ENCODE peak calls at places on chromosomes 6 and 20, in five cellular contexts. One of them, this sample, is unnamed.

GRCh38 chr6:87660226-87660886 is 41.7 kb downstream of the AKIRIN2 start:
- DNase-seq in GM12878: no peak
- DNase-seq in HEK293T: no peak
- DNase-seq in K562: no peak
- DNase-seq in HepG2: no peak
- DNase-seq in this sample: no peak

GRCh38 chr6:68990313-68990712 is 355.2 kb downstream of the ADGRB3 start:
- DNase-seq in GM12878: no peak
- DNase-seq in HEK293T: no peak
- DNase-seq in K562: no peak
- DNase-seq in HepG2: no peak
- DNase-seq in this sample: no peak

GRCh38 chr6:159062564-159062945 is 17.8 kb upstream of the TAGAP start:
- DNase-seq in GM12878: no peak
- DNase-seq in HEK293T: no peak
- DNase-seq in K562: no peak
- DNase-seq in HepG2: no peak
- DNase-seq in this sample: no peak

GRCh38 chr20:18588554-18589043 is 745 bp downstream of the DTD1 start:
- DNase-seq in GM12878: no peak
- DNase-seq in HEK293T: no peak
- DNase-seq in K562: peak
- DNase-seq in HepG2: no peak
- DNase-seq in this sample: peak

GRCh38 chr6:167116838-167117228 is 6.1 kb upstream of the CCR6 start:
- DNase-seq in GM12878: no peak
- DNase-seq in HEK293T: no peak
- DNase-seq in K562: no peak
- DNase-seq in HepG2: no peak
- DNase-seq in this sample: no peak

GRCh38 chr20:21099653-21100589 is 6.2 kb downstream of the LINC00237 start:
- DNase-seq in GM12878: no peak
- DNase-seq in HEK293T: no peak
- DNase-seq in K562: peak
- DNase-seq in HepG2: no peak
- DNase-seq in this sample: peak

GRCh38 chr6:113476937-113477839 is 380.0 kb upstream of the MARCKS start:
- DNase-seq in GM12878: no peak
- DNase-seq in HEK293T: no peak
- DNase-seq in K562: no peak
- DNase-seq in HepG2: no peak
- DNase-seq in this sample: no peak

GRCh38 chr20:51487525-51488279 is 54.8 kb downstream of the NFATC2 start:
- DNase-seq in GM12878: no peak
- DNase-seq in HEK293T: peak
- DNase-seq in K562: peak
- DNase-seq in HepG2: peak
- DNase-seq in this sample: no peak

GRCh38 chr6:18367371-18367770 is 19.8 kb upstream of the RNF144B start:
- DNase-seq in GM12878: no peak
- DNase-seq in HEK293T: no peak
- DNase-seq in K562: no peak
- DNase-seq in HepG2: no peak
- DNase-seq in this sample: no peak

GRCh38 chr6:41678511-41679084 is 40.3 kb downstream of the MDFI start:
- DNase-seq in GM12878: no peak
- DNase-seq in HEK293T: no peak
- DNase-seq in K562: no peak
- DNase-seq in HepG2: no peak
- DNase-seq in this sample: no peak

GRCh38 chr20:37519508-37520416 is 1.3 kb upstream of the NNAT start:
- DNase-seq in GM12878: no peak
- DNase-seq in HEK293T: peak
- DNase-seq in K562: peak
- DNase-seq in HepG2: peak
- DNase-seq in this sample: peak

GRCh38 chr20:19275630-19276071 is 63.2 kb downstream of the SLC24A3 start:
- DNase-seq in GM12878: no peak
- DNase-seq in HEK293T: no peak
- DNase-seq in K562: no peak
- DNase-seq in HepG2: no peak
- DNase-seq in this sample: no peak

GRCh38 chr6:155212616-155213380 is 51.0 kb upstream of the CLDN20 start:
- DNase-seq in GM12878: no peak
- DNase-seq in HEK293T: no peak
- DNase-seq in K562: no peak
- DNase-seq in HepG2: no peak
- DNase-seq in this sample: no peak

GRCh38 chr20:11646359-11646758 is 271.3 kb upstream of the BTBD3 start:
- DNase-seq in GM12878: no peak
- DNase-seq in HEK293T: no peak
- DNase-seq in K562: no peak
- DNase-seq in HepG2: no peak
- DNase-seq in this sample: no peak

GRCh38 chr20:63935447-63935846 is 20.8 kb downstream of the UCKL1 start:
- DNase-seq in GM12878: no peak
- DNase-seq in HEK293T: no peak
- DNase-seq in K562: no peak
- DNase-seq in HepG2: no peak
- DNase-seq in this sample: no peak

GRCh38 chr6:79672631-79673065 is 41.5 kb downstream of the SH3BGRL2 start:
- DNase-seq in GM12878: no peak
- DNase-seq in HEK293T: no peak
- DNase-seq in K562: peak
- DNase-seq in HepG2: peak
- DNase-seq in this sample: peak

GRCh38 chr6:135191508-135192255 is 10.6 kb downstream of the MYB start:
- DNase-seq in GM12878: no peak
- DNase-seq in HEK293T: no peak
- DNase-seq in K562: peak
- DNase-seq in HepG2: no peak
- DNase-seq in this sample: no peak

GRCh38 chr6:31402324-31403282 is 792 bp upstream of the MICA start:
- DNase-seq in GM12878: no peak
- DNase-seq in HEK293T: no peak
- DNase-seq in K562: no peak
- DNase-seq in HepG2: no peak
- DNase-seq in this sample: no peak

GRCh38 chr6:167997642-167998041 is at the start of gene KIF25:
- DNase-seq in GM12878: no peak
- DNase-seq in HEK293T: no peak
- DNase-seq in K562: no peak
- DNase-seq in HepG2: no peak
- DNase-seq in this sample: no peak

GRCh38 chr20:39429716-39430115 is 467.6 kb downstream of the DHX35 start:
- DNase-seq in GM12878: no peak
- DNase-seq in HEK293T: peak
- DNase-seq in K562: no peak
- DNase-seq in HepG2: peak
- DNase-seq in this sample: peak

GRCh38 chr20:41734506-41734945 is 116.3 kb upstream of the CHD6 start:
- DNase-seq in GM12878: no peak
- DNase-seq in HEK293T: peak
- DNase-seq in K562: peak
- DNase-seq in HepG2: peak
- DNase-seq in this sample: peak

GRCh38 chr6:68313911-68314310 is 321.2 kb upstream of the ADGRB3 start:
- DNase-seq in GM12878: no peak
- DNase-seq in HEK293T: no peak
- DNase-seq in K562: no peak
- DNase-seq in HepG2: no peak
- DNase-seq in this sample: no peak

GRCh38 chr6:37381579-37381978 is 27.8 kb downstream of the RNF8 start:
- DNase-seq in GM12878: peak
- DNase-seq in HEK293T: peak
- DNase-seq in K562: peak
- DNase-seq in HepG2: peak
- DNase-seq in this sample: peak

GRCh38 chr20:63095718-63096654 is 89.2 kb upstream of the BHLHE23 start:
- DNase-seq in GM12878: no peak
- DNase-seq in HEK293T: no peak
- DNase-seq in K562: no peak
- DNase-seq in HepG2: no peak
- DNase-seq in this sample: no peak

GRCh38 chr6:34982424-34982852 is 93.4 kb downstream of the ANKS1A start:
- DNase-seq in GM12878: no peak
- DNase-seq in HEK293T: no peak
- DNase-seq in K562: peak
- DNase-seq in HepG2: peak
- DNase-seq in this sample: no peak

GRCh38 chr6:167426074-167426473 is 101.2 kb downstream of the TTLL2 start:
- DNase-seq in GM12878: no peak
- DNase-seq in HEK293T: no peak
- DNase-seq in K562: no peak
- DNase-seq in HepG2: no peak
- DNase-seq in this sample: no peak

GRCh38 chr6:16055852-16056251 is 73.0 kb upstream of the MYLIP start:
- DNase-seq in GM12878: no peak
- DNase-seq in HEK293T: no peak
- DNase-seq in K562: no peak
- DNase-seq in HepG2: no peak
- DNase-seq in this sample: no peak

GRCh38 chr6:42013134-42013516 is 37.2 kb upstream of the TAF8 start:
- DNase-seq in GM12878: no peak
- DNase-seq in HEK293T: no peak
- DNase-seq in K562: no peak
- DNase-seq in HepG2: no peak
- DNase-seq in this sample: no peak

GRCh38 chr6:7313505-7314165 is 636 bp upstream of the SSR1 start:
- DNase-seq in GM12878: no peak
- DNase-seq in HEK293T: no peak
- DNase-seq in K562: no peak
- DNase-seq in HepG2: no peak
- DNase-seq in this sample: no peak

GRCh38 chr20:43983359-43983758 is 68.7 kb downstream of the TOX2 start:
- DNase-seq in GM12878: no peak
- DNase-seq in HEK293T: peak
- DNase-seq in K562: peak
- DNase-seq in HepG2: no peak
- DNase-seq in this sample: no peak

GRCh38 chr20:40966103-40966502 is 62.5 kb upstream of the TOP1 start:
- DNase-seq in GM12878: no peak
- DNase-seq in HEK293T: no peak
- DNase-seq in K562: no peak
- DNase-seq in HepG2: peak
- DNase-seq in this sample: no peak

DNA sequence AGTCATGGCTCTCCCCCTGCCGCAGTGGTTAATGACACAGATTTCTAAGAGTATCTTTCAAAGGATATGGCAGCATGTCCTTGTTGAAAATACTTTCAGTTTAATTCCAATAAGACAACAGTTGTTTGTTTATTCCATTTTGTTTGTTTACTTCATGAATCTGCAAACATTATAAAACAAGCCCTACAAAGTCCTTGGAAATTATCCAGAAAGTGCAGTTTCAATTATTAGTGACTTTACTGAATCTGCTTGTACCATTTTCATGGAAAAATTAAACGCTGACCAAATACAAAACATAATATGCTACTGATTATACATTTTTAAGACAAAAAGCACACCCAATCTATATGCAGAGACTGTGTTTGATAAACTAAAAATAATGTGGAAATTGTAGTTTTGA is 3.3 kb downstream of the HEY2 start:
- DNase-seq in GM12878: no peak
- DNase-seq in HEK293T: no peak
- DNase-seq in K562: no peak
- DNase-seq in HepG2: no peak
- DNase-seq in this sample: no peak
- TF ChIP-seq FOXM1 in GM12878: no peak
- TF ChIP-seq FOXM1 in HEK293T: no peak
- TF ChIP-seq FOXM1 in K562: no peak
- TF ChIP-seq FOXM1 in HepG2: no peak
- TF ChIP-seq FOXM1 in this sample: no peak

DNA sequence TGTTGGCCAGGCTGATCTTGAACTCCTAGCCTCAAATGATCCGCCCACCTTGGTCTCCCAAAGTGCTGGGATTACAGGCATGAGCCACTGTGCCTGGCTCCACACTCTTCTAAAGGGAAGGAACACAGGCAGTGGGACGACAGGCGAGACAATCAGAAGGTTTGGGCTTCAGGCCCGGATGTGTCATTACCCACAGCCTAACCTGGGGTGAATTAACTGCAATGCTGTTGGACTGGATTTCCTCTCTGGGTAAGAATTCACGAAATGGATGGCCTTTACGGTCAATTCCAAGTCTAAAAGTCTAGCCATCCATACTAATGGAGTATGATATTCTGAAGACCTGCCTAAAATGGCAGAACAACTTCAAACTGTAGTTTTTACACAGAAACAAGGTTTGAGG is 83.7 kb upstream of the CCDC28A start:
- DNase-seq in GM12878: no peak
- DNase-seq in HEK293T: no peak
- DNase-seq in K562: no peak
- DNase-seq in HepG2: no peak
- DNase-seq in this sample: no peak
- TF ChIP-seq FOXM1 in GM12878: no peak
- TF ChIP-seq FOXM1 in HEK293T: no peak
- TF ChIP-seq FOXM1 in K562: no peak
- TF ChIP-seq FOXM1 in HepG2: no peak
- TF ChIP-seq FOXM1 in this sample: no peak

GRCh38 chr6:11298651-11299420 is 66.4 kb upstream of the NEDD9 start:
- DNase-seq in GM12878: no peak
- DNase-seq in HEK293T: no peak
- DNase-seq in K562: no peak
- DNase-seq in HepG2: peak
- DNase-seq in this sample: no peak
- TF ChIP-seq FOXM1 in GM12878: no peak
- TF ChIP-seq FOXM1 in HEK293T: no peak
- TF ChIP-seq FOXM1 in K562: no peak
- TF ChIP-seq FOXM1 in HepG2: no peak
- TF ChIP-seq FOXM1 in this sample: no peak

GRCh38 chr20:49794336-49795124 is 18.1 kb upstream of the SLC9A8 start:
- DNase-seq in GM12878: no peak
- DNase-seq in HEK293T: no peak
- DNase-seq in K562: no peak
- DNase-seq in HepG2: no peak
- DNase-seq in this sample: no peak
- TF ChIP-seq FOXM1 in GM12878: no peak
- TF ChIP-seq FOXM1 in HEK293T: no peak
- TF ChIP-seq FOXM1 in K562: no peak
- TF ChIP-seq FOXM1 in HepG2: no peak
- TF ChIP-seq FOXM1 in this sample: no peak

This sample was measured in SK-N-SH.